ENCODE peak calls at places on chromosomes 3 and 15, in four cellular contexts. One of them, this sample, is unnamed.

GRCh38 chr15:25682349-25682748 is 180.8 kb downstream of the ATP10A start:
- DNase-seq in GM23338: no peak
- DNase-seq in MM.1S: no peak
- DNase-seq in endothelial cell: no peak
- DNase-seq in this sample: no peak

GRCh38 chr3:101036676-101037075 is 43.5 kb upstream of the ABI3BP start:
- DNase-seq in GM23338: no peak
- DNase-seq in MM.1S: no peak
- DNase-seq in endothelial cell: no peak
- DNase-seq in this sample: no peak

GRCh38 chr3:108319428-108320053 is 23.2 kb downstream of the HHLA2 start:
- DNase-seq in GM23338: no peak
- DNase-seq in MM.1S: no peak
- DNase-seq in endothelial cell: no peak
- DNase-seq in this sample: no peak

GRCh38 chr3:172213168-172213567 is 173.8 kb downstream of the FNDC3B start:
- DNase-seq in GM23338: no peak
- DNase-seq in MM.1S: no peak
- DNase-seq in endothelial cell: no peak
- DNase-seq in this sample: peak

GRCh38 chr15:101692799-101693198 is 31.5 kb downstream of the TARS3 start:
- DNase-seq in GM23338: no peak
- DNase-seq in MM.1S: no peak
- DNase-seq in endothelial cell: no peak
- DNase-seq in this sample: no peak

GRCh38 chr3:42739401-42740158 is 33.5 kb downstream of the CCDC13 start:
- DNase-seq in GM23338: no peak
- DNase-seq in MM.1S: no peak
- DNase-seq in endothelial cell: peak
- DNase-seq in this sample: no peak

GRCh38 chr15:48962662-48963523 is 826 bp downstream of the SHC4 start:
- DNase-seq in GM23338: peak
- DNase-seq in MM.1S: no peak
- DNase-seq in endothelial cell: peak
- DNase-seq in this sample: peak

GRCh38 chr15:40847225-40847961 is 3.5 kb downstream of the SPINT1 start:
- DNase-seq in GM23338: peak
- DNase-seq in MM.1S: peak
- DNase-seq in endothelial cell: peak
- DNase-seq in this sample: no peak

GRCh38 chr15:73246898-73247297 is 121.9 kb downstream of the HCN4 start:
- DNase-seq in GM23338: no peak
- DNase-seq in MM.1S: no peak
- DNase-seq in endothelial cell: no peak
- DNase-seq in this sample: no peak

GRCh38 chr15:76012021-76012551 is at the start of gene NRG4:
- DNase-seq in GM23338: no peak
- DNase-seq in MM.1S: no peak
- DNase-seq in endothelial cell: no peak
- DNase-seq in this sample: no peak

This sample was measured in HFFc6.